ENCODE peak calls at places on chromosomes 16 and 17, in ten cellular contexts. I, A, M, O, G, B, V, R, P and N are unnamed samples.
A peak's percentile ranks its signal among the peaks of the same experiment; 100 is the strongest.

GRCh38 chr17:3551189-3551588 is 6.4 kb downstream of the TRPV3 start:
- DNase-seq in P (no peak), M (no peak), V (no peak), A (no peak), G (no peak), I (no peak), R (no peak), B (no peak), O (no peak), N (no peak)

GRCh38 chr17:1653735-1654134 is 4.1 kb upstream of the RILP start:
- DNase-seq in P (no peak), A (no peak), G (no peak), M (no peak), O (no peak), V (no peak), R (no peak), B (no peak), I (no peak), N (no peak)

GRCh38 chr17:31680126-31680525 is 178.9 kb downstream of the COPRS start:
- DNase-seq in V (no peak), A (no peak), P (no peak), I (no peak), M (no peak), O (no peak), B (no peak), G (no peak), R (no peak), N (no peak)

GRCh38 chr16:28491080-28491969 is 549 bp downstream of the CLN3 start:
- DNase-seq in A (peak; percentile 49), P (no peak), M (no peak), O (peak; percentile 43), I (peak; percentile 47), G (no peak), V (peak; percentile 57), B (peak; percentile 39), R (no peak), N (peak; percentile 47)

GRCh38 chr16:16176328-16176727 is 47.0 kb downstream of the ABCC6 start:
- DNase-seq in M (no peak), A (no peak), I (no peak), V (no peak), R (no peak), P (no peak), O (no peak), G (no peak), B (no peak), N (no peak)

GRCh38 chr17:68383443-68384321 is 73.6 kb downstream of the WIPI1 start:
- DNase-seq in B (no peak), V (no peak), O (no peak), P (no peak), G (no peak), R (no peak), A (no peak), I (no peak), M (no peak), N (peak; percentile 62)

GRCh38 chr16:64499211-64499610 is 622.7 kb downstream of the CDH11 start:
- DNase-seq in M (no peak), O (no peak), R (no peak), P (no peak), V (no peak), A (no peak), I (no peak), G (no peak), B (no peak), N (no peak)

GRCh38 chr17:1916963-1917715 is 87.3 kb downstream of the RPA1 start:
- DNase-seq in P (no peak), G (no peak), O (no peak), V (no peak), R (no peak), M (no peak), B (no peak), I (no peak), A (no peak), N (no peak)

GRCh38 chr16:10895053-10895946 is 18.3 kb downstream of the CIITA start:
- DNase-seq in M (no peak), O (peak; percentile 29), B (peak; percentile 50), I (no peak), A (peak; percentile 61), P (no peak), R (no peak), V (peak; percentile 76), G (no peak), N (peak; percentile 62)

GRCh38 chr16:52384378-52384777 is 162.6 kb downstream of the TOX3 start:
- DNase-seq in P (no peak), B (no peak), R (no peak), I (no peak), M (no peak), G (no peak), O (no peak), A (no peak), V (no peak), N (no peak)

GRCh38 chr17:56834380-56835258 is 668 bp downstream of the DGKE start:
- DNase-seq in I (peak; percentile 20), P (peak; percentile 62), O (peak; percentile 43), M (peak; percentile 63), A (peak; percentile 61), B (peak; percentile 49), G (peak; percentile 60), R (no peak), V (peak; percentile 64), N (peak; percentile 58)

GRCh38 chr16:22360963-22361659 is 13.3 kb downstream of the CDR2 start:
- DNase-seq in P (no peak), R (no peak), A (no peak), G (no peak), M (no peak), O (no peak), I (no peak), V (no peak), B (no peak), N (no peak)

GRCh38 chr16:86565181-86565631 is 1.4 kb upstream of the FOXC2 start:
- DNase-seq in I (no peak), M (no peak), B (no peak), A (no peak), R (no peak), P (no peak), V (no peak), O (no peak), G (no peak), N (no peak)

GRCh38 chr17:64278614-64279013 is 15.6 kb upstream of the TEX2 start:
- DNase-seq in A (no peak), G (no peak), P (no peak), O (no peak), B (peak; percentile 96), I (no peak), V (no peak), M (no peak), R (no peak), N (no peak)

GRCh38 chr17:71202449-71202848 is 918.4 kb upstream of the SOX9 start:
- DNase-seq in M (no peak), P (no peak), B (peak; percentile 31), O (no peak), V (no peak), A (no peak), I (no peak), G (no peak), R (no peak), N (no peak)

GRCh38 chr17:43732961-43733360 is 25.6 kb downstream of the SOST start:
- DNase-seq in G (no peak), B (peak; percentile 70), R (no peak), V (no peak), M (no peak), A (peak; percentile 81), I (no peak), O (no peak), P (no peak), N (no peak)

GRCh38 chr17:53093386-53093785 is 729.3 kb upstream of the KIF2B start:
- DNase-seq in R (no peak), V (no peak), M (no peak), G (no peak), O (no peak), A (no peak), I (no peak), P (no peak), B (no peak), N (no peak)

GRCh38 chr16:64907844-64908243 is 214.0 kb downstream of the CDH11 start:
- DNase-seq in A (no peak), O (no peak), V (no peak), I (no peak), B (no peak), P (no peak), R (no peak), G (no peak), M (no peak), N (no peak)

GRCh38 chr16:7394936-7395335 is 62.3 kb downstream of the RBFOX1 start:
- DNase-seq in M (no peak), A (no peak), P (no peak), O (no peak), R (no peak), I (no peak), B (no peak), V (no peak), G (no peak), N (no peak)

GRCh38 chr17:76725580-76726230 is 701 bp downstream of the JMJD6 start:
- DNase-seq in O (peak; percentile 71), V (peak; percentile 85), R (no peak), I (no peak), P (peak; percentile 65), B (peak; percentile 39), G (peak; percentile 43), M (peak; percentile 55), A (no peak), N (peak; percentile 84)

GRCh38 chr16:85627102-85627834 is 14.1 kb downstream of the GSE1 start:
- DNase-seq in R (no peak), M (no peak), P (no peak), A (no peak), O (no peak), V (no peak), B (no peak), I (no peak), G (no peak), N (no peak)

GRCh38 chr17:43839670-43840101 is 6.7 kb upstream of the MPP3 start:
- DNase-seq in B (peak; percentile 67), M (no peak), V (no peak), G (no peak), O (peak; percentile 72), I (no peak), R (no peak), A (peak; percentile 24), P (no peak), N (no peak)

GRCh38 chr17:17170346-17170976 is 35.7 kb downstream of the PLD6 start:
- DNase-seq in R (no peak), V (peak; percentile 3), O (no peak), I (no peak), M (no peak), A (no peak), G (no peak), B (peak; percentile 73), P (no peak), N (no peak)

GRCh38 chr16:50185005-50185505 is 31.9 kb downstream of the TENT4B start:
- DNase-seq in A (peak; percentile 98), P (no peak), B (no peak), M (no peak), I (no peak), V (no peak), O (no peak), G (no peak), R (no peak), N (no peak)

GRCh38 chr17:45688353-45688752 is 95.8 kb upstream of the CRHR1 start:
- DNase-seq in R (no peak), I (peak; percentile 2), A (no peak), O (no peak), B (no peak), M (no peak), G (no peak), P (no peak), V (no peak), N (no peak)

GRCh38 chr16:54929090-54930033 is 1.3 kb upstream of the IRX5 start:
- DNase-seq in M (peak; percentile 84), V (peak; percentile 100), P (peak; percentile 95), O (peak; percentile 86), G (peak; percentile 57), I (peak; percentile 97), R (peak; percentile 52), A (peak; percentile 100), B (peak; percentile 99), N (peak; percentile 100)

GRCh38 chr17:19247423-19247822 is 10.3 kb downstream of the EPN2 start:
- DNase-seq in G (no peak), I (no peak), P (no peak), V (peak; percentile 19), A (no peak), B (no peak), M (no peak), R (no peak), O (no peak), N (no peak)

GRCh38 chr17:75487351-75488070 is 27.8 kb downstream of the CASKIN2 start:
- DNase-seq in A (no peak), R (no peak), G (peak; percentile 14), B (no peak), V (peak; percentile 56), P (peak; percentile 18), O (no peak), M (peak; percentile 17), I (no peak), N (no peak)